ENCODE peak calls at places on chromosomes 6 and 20, in seven cellular contexts. N is HCT116, U is IMR-90, I is H1, D is K562, F is A549, M is GM12878. J is an unnamed sample.

GRCh38 chr6:75210885-75211739 is 5.3 kb upstream of the COL12A1 start:
- DNase-seq in F (no peak), U (peak), D (peak), I (no peak), N (no peak), M (no peak), J (peak)

GRCh38 chr6:105300090-105300489 is 102.8 kb downstream of the PREP start:
- DNase-seq in M (no peak), D (no peak), U (peak), F (no peak), I (no peak), N (no peak), J (no peak)

GRCh38 chr6:107784669-107785068 is 39.4 kb downstream of the SCML4 start:
- DNase-seq in D (no peak), N (no peak), U (peak), I (no peak), M (no peak), F (no peak), J (no peak)

GRCh38 chr6:14728396-14729024 is 517.4 kb upstream of the JARID2 start:
- DNase-seq in N (no peak), F (no peak), I (no peak), U (peak), M (no peak), D (peak), J (no peak)

GRCh38 chr6:3838992-3839867 is 9.9 kb upstream of the FAM50B start:
- DNase-seq in N (no peak), I (no peak), F (no peak), D (no peak), M (no peak), U (peak), J (peak)

GRCh38 chr6:150686566-150686965 is 86.9 kb downstream of the PLEKHG1 start:
- DNase-seq in U (no peak), M (no peak), I (no peak), N (no peak), F (no peak), D (no peak), J (no peak)

GRCh38 chr6:3321875-3322274 is 63.1 kb downstream of the PSMG4 start:
- DNase-seq in M (no peak), U (no peak), F (no peak), D (no peak), I (no peak), N (no peak), J (no peak)

GRCh38 chr20:50995506-50995905 is 27.4 kb downstream of the KCNG1 start:
- DNase-seq in D (no peak), M (no peak), N (no peak), I (no peak), F (no peak), U (peak), J (no peak)

GRCh38 chr20:20824924-20825584 is 112.6 kb upstream of the RALGAPA2 start:
- DNase-seq in M (peak), D (peak), I (no peak), U (peak), F (peak), N (no peak), J (peak)

GRCh38 chr20:47358672-47359532 is 2.4 kb upstream of the ZMYND8 start:
- DNase-seq in N (peak), U (peak), I (no peak), F (peak), M (no peak), D (peak), J (peak)

GRCh38 chr6:159441704-159441981 is 251.4 kb downstream of the SOD2 start:
- DNase-seq in U (no peak), I (no peak), N (no peak), D (no peak), M (no peak), F (no peak), J (no peak)

GRCh38 chr6:159445351-159445750 is 247.7 kb downstream of the SOD2 start:
- DNase-seq in F (no peak), U (no peak), N (no peak), D (no peak), I (no peak), M (no peak), J (no peak)

GRCh38 chr6:159444073-159444472 is 249.0 kb downstream of the SOD2 start:
- DNase-seq in I (no peak), U (no peak), N (no peak), M (no peak), F (no peak), D (no peak), J (no peak)

GRCh38 chr6:159440907-159441703 is 251.9 kb downstream of the SOD2 start:
- DNase-seq in F (no peak), N (no peak), M (no peak), I (no peak), U (no peak), D (no peak), J (no peak)

GRCh38 chr6:159443521-159443920 is 249.5 kb downstream of the SOD2 start:
- DNase-seq in M (no peak), I (no peak), F (no peak), U (no peak), D (no peak), N (no peak), J (no peak)
- TF ChIP-seq CEBPB in M (no peak), I (no peak), F (no peak), U (no peak), D (no peak), N (no peak), J (no peak)

GRCh38 chr20:35085477-35086225 is 7.0 kb downstream of the TRPC4AP start:
- DNase-seq in I (no peak), D (no peak), F (no peak), U (no peak), M (no peak), N (no peak), J (no peak)

GRCh38 chr20:35077872-35078271 is 14.7 kb downstream of the TRPC4AP start:
- DNase-seq in I (no peak), N (no peak), F (no peak), U (no peak), D (no peak), M (no peak), J (no peak)

GRCh38 chr20:35084998-35085397 is 7.6 kb downstream of the TRPC4AP start:
- DNase-seq in N (no peak), D (no peak), M (no peak), F (no peak), U (no peak), I (no peak), J (no peak)

GRCh38 chr20:35077341-35077740 is 15.3 kb downstream of the TRPC4AP start:
- DNase-seq in D (no peak), F (no peak), N (no peak), I (no peak), M (no peak), U (no peak), J (no peak)

GRCh38 chr20:35079472-35080347 is 12.9 kb downstream of the TRPC4AP start:
- DNase-seq in D (no peak), U (no peak), I (no peak), M (no peak), F (no peak), N (no peak), J (no peak)
- H3K4me2 ChIP-seq in D (no peak), U (no peak), I (no peak), M (no peak), F (no peak), N (no peak), J (no peak)

DNA sequence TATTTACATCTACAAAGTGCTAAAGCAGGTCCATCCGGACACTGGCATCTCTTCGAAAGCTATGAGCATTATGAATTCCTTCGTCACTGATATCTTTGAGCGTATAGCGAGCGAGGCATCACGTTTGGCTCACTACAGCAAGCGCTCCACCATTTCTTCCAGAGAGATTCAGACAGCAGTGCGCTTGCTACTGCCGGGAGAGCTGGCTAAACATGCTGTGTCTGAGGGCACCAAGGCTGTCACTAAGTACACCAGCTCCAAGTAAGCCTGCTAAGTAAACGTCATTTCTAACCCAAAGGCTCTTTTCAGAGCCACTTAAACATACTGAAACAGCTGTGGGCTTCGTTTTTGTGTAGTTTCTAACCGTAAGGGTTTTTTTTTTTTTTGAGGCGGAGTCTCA is 27.5 kb upstream of the SLC17A4 start:
- DNase-seq in U (no peak), M (no peak), F (no peak), N (no peak), I (no peak), D (no peak), J (no peak)
- TF ChIP-seq CEBPB in U (no peak), M (no peak), F (no peak), N (no peak), I (no peak), D (no peak), J (no peak)

DNA sequence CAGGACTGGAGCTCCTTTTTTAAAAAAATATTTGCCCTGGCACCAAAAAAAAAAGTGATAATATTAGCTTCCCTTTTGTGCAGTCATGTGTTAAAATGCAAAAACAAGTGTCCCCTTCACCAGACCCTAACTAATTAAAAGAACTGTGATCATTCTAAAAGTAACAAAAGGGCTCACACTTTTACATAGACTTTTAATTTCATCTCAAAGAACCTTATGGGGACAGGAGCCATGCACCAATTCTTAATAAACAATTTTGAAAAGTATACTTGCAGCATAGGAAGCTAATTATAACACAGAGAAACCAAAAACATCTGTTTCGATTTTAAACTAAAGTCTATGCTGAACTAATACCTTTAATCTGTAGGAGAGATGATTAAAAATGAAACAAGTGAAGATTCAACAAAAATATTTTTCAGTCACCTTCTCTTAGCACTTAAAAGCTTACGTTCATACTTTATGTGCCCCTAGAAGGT is 17.3 kb downstream of the STX7 start:
- DNase-seq in D (no peak), N (no peak), F (no peak), U (no peak), M (peak), I (no peak), J (no peak)
- H3K4me2 ChIP-seq in D (no peak), N (no peak), F (no peak), U (no peak), M (peak), I (no peak), J (no peak)

DNA sequence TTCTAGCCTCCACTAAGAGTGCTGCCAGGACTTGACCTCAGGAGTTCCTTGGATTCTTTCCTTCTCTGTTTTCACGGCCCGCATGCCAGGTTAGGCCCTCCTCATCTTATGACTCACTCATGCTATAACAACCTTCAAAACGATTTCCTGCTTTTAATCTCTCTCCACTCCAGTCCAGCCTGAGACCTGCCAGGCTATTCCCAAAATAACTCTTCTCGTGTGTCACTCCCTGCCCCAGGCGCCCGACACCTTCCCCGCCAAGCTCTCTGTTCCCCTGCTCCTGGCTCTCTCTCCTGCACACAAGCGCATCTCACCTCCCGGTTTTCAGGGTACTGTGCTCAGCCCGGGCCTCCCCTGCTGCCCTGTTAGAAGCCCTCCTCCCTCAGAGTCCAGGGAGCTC is 64.1 kb upstream of the RPS6KA2 start:
- DNase-seq in F (no peak), I (no peak), M (no peak), U (peak), N (peak), D (no peak), J (no peak)
- TF ChIP-seq CEBPB in F (no peak), I (no peak), M (no peak), U (no peak), N (no peak), D (no peak), J (no peak)

J was measured in HepG2.